ENCODE peak calls at places on chromosomes 12 and 14, in nine cellular contexts. G is GM23248, X is SK-N-SH, C is OCI-LY7, S is H1, Z is mammary epithelial cell, E is fibroblast of lung, O is hepatocyte, U is IMR-90. N is an unnamed sample. For H3K4me1 and H3K36me3, the result is how much of the 10 kb centered on the place peaks cover.

GRCh38 chr12:82366182-82366581 is 7.9 kb downstream of the METTL25 start:
- DNase-seq in G (peak), X (no peak), C (no peak), S (no peak), Z (no peak), E (peak), O (no peak), U (peak), N (no peak)

GRCh38 chr14:50999726-51000125 is 55.4 kb upstream of the PYGL start:
- DNase-seq in G (no peak), X (no peak), C (no peak), S (no peak), Z (peak), E (no peak), O (no peak), U (no peak), N (no peak)

GRCh38 chr12:109720152-109720855 is 6.7 kb downstream of the FAM222A start:
- DNase-seq in G (no peak), X (peak), C (no peak), S (no peak), Z (no peak), E (no peak), O (no peak), U (no peak), N (no peak)

GRCh38 chr12:25769076-25769945 is 189.2 kb upstream of the RASSF8 start:
- DNase-seq in G (peak), X (no peak), C (no peak), S (no peak), Z (peak), E (peak), O (peak), U (peak), N (no peak)

GRCh38 chr12:61291647-61292046 is 968.6 kb upstream of the USP15 start:
- DNase-seq in G (no peak), X (no peak), C (no peak), S (no peak), Z (peak), E (peak), O (no peak), U (no peak), N (no peak)

GRCh38 chr14:71387753-71388152 is 480.5 kb downstream of the PCNX1 start:
- DNase-seq in G (no peak), X (no peak), C (no peak), S (no peak), Z (no peak), E (no peak), O (no peak), U (no peak), N (no peak)

GRCh38 chr12:91074851-91075250 is 17.0 kb upstream of the KERA start:
- DNase-seq in G (no peak), X (no peak), C (no peak), S (no peak), Z (no peak), E (no peak), O (no peak), U (no peak), N (no peak)

GRCh38 chr14:86654558-86655184 is 1124.7 kb downstream of the FLRT2 start:
- DNase-seq in G (peak), X (peak), C (peak), S (peak), Z (peak), E (peak), O (peak), U (peak), N (peak)

GRCh38 chr12:90801776-90802175 is 153.2 kb downstream of the CCER1 start:
- DNase-seq in G (peak), X (no peak), C (no peak), S (no peak), Z (peak), E (peak), O (no peak), U (peak), N (no peak)

GRCh38 chr12:28938581-28939301 is 210.3 kb upstream of the FAR2 start:
- DNase-seq in G (no peak), X (no peak), C (no peak), S (no peak), Z (no peak), E (no peak), O (no peak), U (no peak), N (no peak)

GRCh38 chr12:84891106-84891838 is 21.3 kb downstream of the SLC6A15 start:
- DNase-seq in G (no peak), X (no peak), C (no peak), S (no peak), Z (no peak), E (peak), O (no peak), U (peak), N (no peak)

GRCh38 chr14:72605921-72606220 is 288.0 kb downstream of the DPF3 start:
- DNase-seq in G (no peak), X (no peak), C (no peak), S (no peak), Z (no peak), E (no peak), O (no peak), U (no peak), N (no peak)

GRCh38 chr14:105294142-105294597 is 6.6 kb downstream of the BRF1 start:
- DNase-seq in G (peak), X (peak), C (peak), S (no peak), Z (no peak), E (no peak), O (no peak), U (peak), N (peak)

GRCh38 chr12:100591979-100592378 is 18.5 kb downstream of the GAS2L3 start:
- DNase-seq in G (no peak), X (no peak), C (no peak), S (no peak), Z (no peak), E (no peak), O (no peak), U (no peak), N (no peak)

GRCh38 chr12:19712041-19712440 is 272.7 kb downstream of the AEBP2 start:
- DNase-seq in G (peak), X (no peak), C (no peak), S (no peak), Z (peak), E (peak), O (no peak), U (peak), N (no peak)

GRCh38 chr12:125167658-125168057 is 102.4 kb downstream of the AACS start:
- DNase-seq in G (no peak), X (no peak), C (no peak), S (no peak), Z (no peak), E (no peak), O (no peak), U (no peak), N (no peak)

GRCh38 chr12:53184828-53185227 is 4.1 kb upstream of the CSAD start:
- DNase-seq in G (no peak), X (no peak), C (no peak), S (no peak), Z (no peak), E (no peak), O (no peak), U (no peak), N (no peak)

GRCh38 chr12:54429014-54429471 is 10.0 kb upstream of the ITGA5 start:
- DNase-seq in G (no peak), X (no peak), C (no peak), S (no peak), Z (no peak), E (no peak), O (no peak), U (no peak), N (no peak)

GRCh38 chr12:127175361-127175760 is 1091.6 kb upstream of the TMEM132C start:
- DNase-seq in G (peak), X (no peak), C (no peak), S (no peak), Z (no peak), E (no peak), O (no peak), U (no peak), N (no peak)

GRCh38 chr14:52277552-52277951 is 10.1 kb downstream of the PTGDR start:
- DNase-seq in G (no peak), X (no peak), C (no peak), S (no peak), Z (peak), E (no peak), O (no peak), U (no peak), N (no peak)

GRCh38 chr12:108603743-108604142 is 5.9 kb upstream of the TMEM119 start:
- DNase-seq in G (no peak), X (no peak), C (no peak), S (no peak), Z (no peak), E (no peak), O (no peak), U (no peak), N (no peak)

GRCh38 chr12:95882080-95882479 is 23.3 kb downstream of the SNRPF start:
- DNase-seq in G (peak), X (no peak), C (no peak), S (no peak), Z (peak), E (no peak), O (no peak), U (peak), N (no peak)

GRCh38 chr14:57898837-57899572 is 33.1 kb upstream of the SLC35F4 start:
- DNase-seq in G (no peak), X (no peak), C (no peak), S (no peak), Z (no peak), E (no peak), O (no peak), U (no peak), N (no peak)

GRCh38 chr12:57899010-57899662 is 42.2 kb upstream of the ATP23 start:
- DNase-seq in G (peak), X (no peak), C (peak), S (no peak), Z (peak), E (peak), O (no peak), U (peak), N (peak)

GRCh38 chr12:23949212-23950010 is at the start of gene SOX5:
- DNase-seq in G (peak), X (peak), C (no peak), S (peak), Z (no peak), E (peak), O (peak), U (peak), N (no peak)

GRCh38 chr12:11810962-11811361 is 161.5 kb downstream of the ETV6 start:
- DNase-seq in G (no peak), X (no peak), C (no peak), S (no peak), Z (no peak), E (no peak), O (no peak), U (no peak), N (no peak)

GRCh38 chr14:80425686-80426085 is 214.4 kb upstream of the DIO2 start:
- DNase-seq in G (peak), X (no peak), C (no peak), S (no peak), Z (peak), E (peak), O (peak), U (peak), N (no peak)

DNA sequence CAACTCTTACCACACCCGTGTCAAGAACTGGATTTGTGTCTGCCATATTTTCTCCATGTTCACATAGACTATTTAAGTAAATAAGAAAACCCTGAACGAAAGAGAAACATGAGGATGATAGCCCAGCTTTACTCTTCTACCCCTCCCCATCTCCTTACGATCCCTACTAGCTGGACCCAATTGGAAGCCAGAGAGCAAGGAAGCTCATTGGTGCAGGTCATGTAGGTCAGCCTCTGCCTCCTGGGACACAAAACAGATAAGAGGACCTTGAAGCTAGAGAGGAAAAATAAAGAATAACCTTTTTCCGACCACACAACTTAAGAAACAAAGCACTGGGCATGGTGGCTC is 124.6 kb upstream of the ATF7IP start:
- DNase-seq in G (no peak), X (no peak), C (no peak), S (no peak), Z (no peak), E (no peak), O (no peak), U (no peak), N (no peak)
- H3K4me2 ChIP-seq in G (no peak), X (no peak), C (peak), S (no peak), Z (no peak), E (no peak), O (no peak), U (no peak), N (peak)

GRCh38 chr14:95321201-95321600 is 1.5 kb upstream of the CLMN start:
- DNase-seq in G (no peak), X (no peak), C (no peak), S (no peak), Z (no peak), E (no peak), O (no peak), U (no peak), N (no peak)
- H3K4me1 ChIP-seq in G (under half), X (under half), C (under half), S (under half), Z (under half), E (under half), O (under half), U (under half), N (half or more)

DNA sequence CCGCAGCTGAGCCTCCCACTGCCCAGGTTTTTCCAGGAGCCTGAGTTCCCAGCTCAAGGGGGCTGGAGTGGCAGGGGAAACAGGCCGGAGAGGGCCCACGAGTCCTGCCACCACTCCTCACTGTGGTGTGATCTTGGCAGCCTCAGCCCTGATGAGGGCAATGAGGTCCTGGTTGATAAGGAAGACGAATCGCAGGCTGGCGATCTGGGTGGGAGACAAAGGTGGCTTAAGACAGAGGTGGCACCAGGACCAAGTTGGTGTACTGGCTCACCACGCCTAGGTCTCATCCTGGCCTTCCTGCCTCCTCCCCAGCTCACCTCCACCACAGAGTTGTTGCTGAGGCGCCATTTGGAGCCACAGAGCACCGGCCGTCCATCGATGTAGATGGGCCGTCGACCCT is 9.4 kb downstream of the MCRS1 start:
- DNase-seq in G (no peak), X (no peak), C (no peak), S (no peak), Z (no peak), E (no peak), O (no peak), U (no peak), N (no peak)
- H3K36me3 ChIP-seq in G (under half), X (half or more), C (half or more), S (half or more), Z (under half), E (under half), O (under half), U (half or more), N (under half)

DNA sequence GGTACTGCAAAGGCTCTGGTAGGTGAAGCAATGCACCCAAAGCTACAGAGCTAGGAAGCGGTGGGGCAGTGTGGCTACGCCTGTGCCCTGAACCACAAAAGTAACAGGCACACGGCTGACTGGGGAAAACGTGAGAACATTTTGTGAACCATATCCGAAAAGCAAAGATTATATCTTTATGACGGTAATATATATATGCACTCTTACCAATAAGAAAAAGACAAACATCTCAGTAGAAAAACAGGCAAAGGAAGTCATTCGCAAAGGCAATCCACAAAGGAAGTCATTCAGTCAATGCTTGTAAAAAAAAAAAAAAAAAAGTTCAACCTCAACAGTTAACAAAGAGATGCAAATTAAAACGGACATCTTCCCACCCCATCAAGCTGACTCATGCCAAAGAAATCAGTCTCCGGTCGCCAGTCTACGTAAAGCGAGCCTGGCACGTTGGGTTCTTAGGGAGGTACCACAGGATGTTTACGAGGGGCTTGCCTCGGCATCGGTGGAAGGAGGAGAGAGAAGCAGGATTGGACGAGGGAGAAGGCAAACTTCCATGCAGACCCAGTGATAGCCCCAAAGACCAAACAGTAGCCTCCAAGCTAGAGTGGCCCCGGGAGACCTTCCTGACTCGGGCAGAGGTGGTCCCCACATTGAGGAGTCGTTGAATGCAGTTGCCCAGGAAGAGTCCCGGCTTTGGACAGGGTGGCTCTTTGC is 39.4 kb upstream of the PPP2R5C start:
- DNase-seq in G (peak), X (no peak), C (no peak), S (no peak), Z (peak), E (no peak), O (no peak), U (no peak), N (no peak)
- H3K4me2 ChIP-seq in G (peak), X (peak), C (no peak), S (peak), Z (peak), E (no peak), O (no peak), U (no peak), N (no peak)

DNA sequence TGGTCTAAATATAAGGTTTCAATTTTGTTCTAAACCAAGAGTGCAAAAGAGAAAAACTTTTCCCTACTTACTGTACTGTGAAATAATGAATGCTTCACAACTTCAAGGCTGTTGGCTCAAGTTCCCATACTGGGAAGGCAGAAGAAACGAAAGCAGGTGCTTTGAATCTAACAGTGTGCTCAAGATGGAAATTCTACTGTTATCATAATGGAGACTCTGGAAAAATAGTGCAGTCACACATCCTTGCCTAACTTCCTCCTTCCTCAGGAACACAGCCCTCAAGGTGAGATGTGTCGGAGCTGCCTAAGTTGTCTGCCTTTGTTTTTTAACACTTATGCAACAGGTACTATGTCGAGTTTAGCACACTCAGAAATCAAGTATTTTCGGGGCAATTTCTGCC is 131.1 kb downstream of the STXBP6 start:
- DNase-seq in G (no peak), X (no peak), C (no peak), S (no peak), Z (no peak), E (no peak), O (no peak), U (no peak), N (no peak)
- H3K4me1 ChIP-seq in G (under half), X (under half), C (under half), S (under half), Z (under half), E (under half), O (under half), U (under half), N (under half)

GRCh38 chr12:132021965-132022364 is 72.2 kb downstream of the EP400 start:
- DNase-seq in G (peak), X (no peak), C (no peak), S (no peak), Z (no peak), E (no peak), O (no peak), U (no peak), N (no peak)
- H3K36me3 ChIP-seq in G (under half), X (half or more), C (half or more), S (half or more), Z (under half), E (under half), O (under half), U (half or more), N (under half)

GRCh38 chr14:102683399-102684275 is 91.2 kb downstream of the RCOR1 start:
- DNase-seq in G (no peak), X (peak), C (no peak), S (no peak), Z (no peak), E (no peak), O (peak), U (no peak), N (no peak)
- H3K4me2 ChIP-seq in G (no peak), X (no peak), C (no peak), S (no peak), Z (no peak), E (no peak), O (peak), U (no peak), N (no peak)

GRCh38 chr12:104501641-104502040 is 44.9 kb downstream of the CHST11 start:
- DNase-seq in G (peak), X (no peak), C (no peak), S (no peak), Z (no peak), E (no peak), O (no peak), U (no peak), N (no peak)

GRCh38 chr12:104501115-104501514 is 44.4 kb downstream of the CHST11 start:
- DNase-seq in G (no peak), X (no peak), C (no peak), S (no peak), Z (no peak), E (no peak), O (no peak), U (no peak), N (no peak)

GRCh38 chr12:104504151-104504550 is 47.4 kb downstream of the CHST11 start:
- DNase-seq in G (no peak), X (peak), C (no peak), S (no peak), Z (no peak), E (no peak), O (no peak), U (no peak), N (no peak)

GRCh38 chr12:104503191-104503590 is 46.4 kb downstream of the CHST11 start:
- DNase-seq in G (no peak), X (no peak), C (no peak), S (no peak), Z (no peak), E (no peak), O (no peak), U (no peak), N (no peak)

GRCh38 chr12:104502662-104503061 is 45.9 kb downstream of the CHST11 start:
- DNase-seq in G (no peak), X (no peak), C (no peak), S (no peak), Z (no peak), E (no peak), O (no peak), U (no peak), N (no peak)
- H3K4me1 ChIP-seq in G (under half), X (under half), C (half or more), S (under half), Z (under half), E (under half), O (under half), U (under half), N (under half)